ENCODE peak calls at places on chromosome 9, in ten cellular contexts. W, M, C, D, Q, K, X, E, I and U are unnamed samples.

GRCh38 chr9:134161647-134162046 is 2.7 kb downstream of the RNU6ATAC start:
- DNase-seq in C (no peak), I (no peak), Q (no peak), X (no peak), E (no peak), D (no peak), M (no peak), W (no peak), K (no peak), U (no peak)

GRCh38 chr9:117616436-117616835 is 87.8 kb upstream of the TLR4 start:
- DNase-seq in C (no peak), X (no peak), Q (no peak), K (no peak), I (no peak), D (no peak), M (no peak), W (no peak), E (no peak), U (no peak)

GRCh38 chr9:93900436-93900819 is 54.7 kb downstream of the BARX1 start:
- DNase-seq in C (no peak), Q (no peak), W (no peak), E (no peak), K (no peak), I (no peak), M (no peak), D (peak; percentile 1), X (no peak), U (no peak)

GRCh38 chr9:109329274-109330258 is 8.7 kb upstream of the EPB41L4B start:
- DNase-seq in D (peak; percentile 68), X (peak; percentile 40), M (no peak), I (no peak), Q (no peak), W (no peak), E (no peak), C (no peak), K (no peak), U (no peak)

GRCh38 chr9:128056887-128057723 is 10.0 kb downstream of the NAIF1 start:
- DNase-seq in X (no peak), E (no peak), I (no peak), Q (no peak), W (no peak), M (no peak), D (no peak), C (no peak), K (no peak), U (no peak)

GRCh38 chr9:121751686-121752445 is 100.4 kb downstream of the DAB2IP start:
- DNase-seq in K (no peak), X (no peak), I (no peak), E (no peak), D (no peak), M (no peak), C (no peak), W (no peak), Q (no peak), U (no peak)

GRCh38 chr9:86778761-86779160 is 168.5 kb downstream of the GAS1 start:
- DNase-seq in E (no peak), X (no peak), K (no peak), C (no peak), Q (no peak), W (no peak), M (no peak), D (no peak), I (no peak), U (no peak)

GRCh38 chr9:91768507-91768906 is 181.5 kb downstream of the ROR2 start:
- DNase-seq in X (no peak), W (no peak), M (no peak), D (no peak), Q (no peak), I (peak; percentile 2), E (no peak), C (no peak), K (no peak), U (no peak)

GRCh38 chr9:137913771-137914767 is 36.5 kb downstream of the CACNA1B start:
- DNase-seq in K (no peak), E (no peak), C (no peak), D (no peak), M (no peak), W (no peak), X (no peak), I (no peak), Q (no peak), U (no peak)

GRCh38 chr9:1328341-1328740 is 278.2 kb downstream of the DMRT2 start:
- DNase-seq in D (no peak), K (no peak), C (no peak), W (no peak), E (no peak), Q (no peak), M (no peak), I (no peak), X (no peak), U (no peak)

GRCh38 chr9:92508018-92508417 is 25.7 kb upstream of the ASPN start:
- DNase-seq in D (no peak), C (no peak), M (no peak), W (no peak), K (no peak), X (peak; percentile 22), Q (no peak), E (no peak), I (no peak), U (no peak)

GRCh38 chr9:129989740-129990139 is 53.2 kb downstream of the FNBP1 start:
- DNase-seq in W (no peak), M (no peak), C (no peak), X (no peak), E (no peak), D (no peak), I (no peak), Q (no peak), K (no peak), U (no peak)